ENCODE peak calls at places on chromosomes 5 and 9, in eight cellular contexts. Y is HTR-8/SVneo; H is activated CD8-positive, alpha-beta memory T cell treated with anti-CD3 and anti-CD28 coated beads for 4 hours; F is T-helper 17 cell; L is IMR-90; I is kidney epithelial cell; U is ovary; B is iris pigment epithelial cell. A is an unnamed sample.

GRCh38 chr5:61933787-61934626 is 372.0 kb upstream of the KIF2A start:
- DNase-seq in Y (peak; percentile 41), H (no peak), F (no peak), L (peak; percentile 29), I (no peak), U (peak; percentile 47), B (peak; percentile 62), A (peak; percentile 35)

GRCh38 chr5:134133213-134133994 is 18.9 kb downstream of the TCF7 start:
- DNase-seq in Y (no peak), H (no peak), F (no peak), L (no peak), I (no peak), U (peak; percentile 29), B (no peak), A (no peak)

GRCh38 chr9:128636024-128636390 is 20.6 kb downstream of the DYNC2I2 start:
- DNase-seq in Y (peak; percentile 44), H (no peak), F (no peak), L (no peak), I (no peak), U (peak; percentile 77), B (no peak), A (no peak)

GRCh38 chr5:115685480-115685879 is 59.6 kb upstream of the TMED7 start:
- DNase-seq in Y (no peak), H (no peak), F (no peak), L (no peak), I (no peak), U (no peak), B (no peak), A (no peak)

GRCh38 chr5:148799737-148800527 is 26.5 kb upstream of the ADRB2 start:
- DNase-seq in Y (no peak), H (no peak), F (no peak), L (peak; percentile 64), I (no peak), U (no peak), B (no peak), A (no peak)

GRCh38 chr9:97845130-97845529 is 7.9 kb upstream of the FOXE1 start:
- DNase-seq in Y (no peak), H (no peak), F (no peak), L (peak; percentile 22), I (no peak), U (no peak), B (peak; percentile 22), A (no peak)

GRCh38 chr9:120091206-120091605 is 488.8 kb downstream of the CDK5RAP2 start:
- DNase-seq in Y (no peak), H (no peak), F (no peak), L (no peak), I (no peak), U (no peak), B (no peak), A (no peak)

GRCh38 chr5:138459311-138459710 is 6.0 kb upstream of the EGR1 start:
- DNase-seq in Y (no peak), H (peak; percentile 78), F (peak; percentile 43), L (no peak), I (no peak), U (peak; percentile 37), B (no peak), A (no peak)

GRCh38 chr5:37940931-37941623 is 101.2 kb upstream of the GDNF start:
- DNase-seq in Y (no peak), H (no peak), F (no peak), L (no peak), I (no peak), U (no peak), B (no peak), A (no peak)

GRCh38 chr5:78162253-78162862 is 132.1 kb downstream of the AP3B1 start:
- DNase-seq in Y (peak; percentile 5), H (no peak), F (no peak), L (peak; percentile 44), I (peak; percentile 12), U (no peak), B (peak; percentile 34), A (peak; percentile 13)